ENCODE peak calls at places on chromosomes 5 and 9, in four cellular contexts. B is stomach, Q is GM23338, W is aorta. N is an unnamed sample. For H3K36me3, the result is how much of the 10 kb centered on the place peaks cover.

GRCh38 chr9:93295456-93296076 is 111.6 kb downstream of the WNK2 start:
- DNase-seq in B (no peak), W (no peak), Q (no peak), N (no peak)

GRCh38 chr5:82517544-82517943 is 239.4 kb upstream of the RPS23 start:
- DNase-seq in Q (no peak), B (no peak), W (no peak), N (no peak)

GRCh38 chr5:170305646-170306025 is 8.1 kb upstream of the LCP2 start:
- DNase-seq in W (no peak), B (no peak), Q (no peak), N (no peak)

GRCh38 chr5:88190106-88190834 is 78.4 kb downstream of the TMEM161B start:
- DNase-seq in Q (peak), W (no peak), B (no peak), N (no peak)

GRCh38 chr5:142888469-142889085 is 118.4 kb downstream of the ARHGAP26 start:
- DNase-seq in B (no peak), W (no peak), Q (peak), N (peak)

GRCh38 chr9:35734096-35734495 is 1.6 kb downstream of the CREB3 start:
- DNase-seq in B (no peak), Q (no peak), W (no peak), N (no peak)

GRCh38 chr5:455806-456205 is 12.8 kb downstream of the EXOC3 start:
- DNase-seq in W (no peak), B (no peak), Q (no peak), N (no peak)

GRCh38 chr5:163894645-163895044 is 389.2 kb downstream of the MAT2B start:
- DNase-seq in B (no peak), Q (no peak), W (no peak), N (no peak)

GRCh38 chr5:134446938-134447337 is 35.3 kb upstream of the CDKN2AIPNL start:
- DNase-seq in B (no peak), Q (peak), W (no peak), N (no peak)

GRCh38 chr5:150545246-150545645 is 37.3 kb downstream of the NDST1 start:
- DNase-seq in Q (no peak), W (no peak), B (no peak), N (no peak)

GRCh38 chr9:94772654-94773303 is 46.3 kb downstream of the AOPEP start:
- DNase-seq in B (no peak), W (peak), Q (no peak), N (peak)

GRCh38 chr9:82764270-82764669 is 298.7 kb downstream of the RASEF start:
- DNase-seq in B (no peak), Q (no peak), W (no peak), N (no peak)

GRCh38 chr9:130039504-130040147 is 3.4 kb downstream of the FNBP1 start:
- DNase-seq in B (no peak), W (no peak), Q (peak), N (peak)

GRCh38 chr5:27312291-27312690 is 273.9 kb upstream of the CDH9 start:
- DNase-seq in W (no peak), B (no peak), Q (peak), N (peak)

GRCh38 chr5:161851691-161852299 is 3.9 kb downstream of the GABRA1 start:
- DNase-seq in Q (peak), W (no peak), B (no peak), N (peak)

GRCh38 chr5:116847960-116848359 is 273.3 kb upstream of the SEMA6A start:
- DNase-seq in B (no peak), Q (no peak), W (no peak), N (no peak)

GRCh38 chr9:105444130-105444529 is 3.7 kb upstream of the FSD1L start:
- DNase-seq in B (no peak), Q (no peak), W (no peak), N (no peak)

GRCh38 chr9:87107072-87107471 is 159.8 kb upstream of the GAS1 start:
- DNase-seq in B (no peak), Q (peak), W (no peak), N (peak)

GRCh38 chr5:66987126-66987525 is 209.5 kb downstream of the CD180 start:
- DNase-seq in Q (no peak), B (no peak), W (no peak), N (no peak)

GRCh38 chr5:174371600-174372094 is 326.1 kb downstream of the NSG2 start:
- DNase-seq in B (no peak), Q (no peak), W (no peak), N (no peak)

GRCh38 chr5:79512692-79513518 is 1.0 kb downstream of the HOMER1 start:
- DNase-seq in B (no peak), Q (peak), W (no peak), N (peak)

GRCh38 chr5:172064766-172065165 is 58.3 kb upstream of the FBXW11 start:
- DNase-seq in W (no peak), B (no peak), Q (no peak), N (no peak)

GRCh38 chr9:132005896-132006295 is 73.8 kb downstream of the MED27 start:
- DNase-seq in B (no peak), Q (no peak), W (no peak), N (no peak)

GRCh38 chr5:1208743-1209551 is 7.6 kb downstream of the SLC6A19 start:
- DNase-seq in B (peak), W (peak), Q (no peak), N (peak)

GRCh38 chr5:179297486-179298180 is 47.6 kb downstream of the ADAMTS2 start:
- DNase-seq in Q (no peak), W (peak), B (no peak), N (no peak)

GRCh38 chr5:150523472-150524350 is 15.8 kb downstream of the NDST1 start:
- DNase-seq in W (no peak), B (peak), Q (peak), N (peak)

DNA sequence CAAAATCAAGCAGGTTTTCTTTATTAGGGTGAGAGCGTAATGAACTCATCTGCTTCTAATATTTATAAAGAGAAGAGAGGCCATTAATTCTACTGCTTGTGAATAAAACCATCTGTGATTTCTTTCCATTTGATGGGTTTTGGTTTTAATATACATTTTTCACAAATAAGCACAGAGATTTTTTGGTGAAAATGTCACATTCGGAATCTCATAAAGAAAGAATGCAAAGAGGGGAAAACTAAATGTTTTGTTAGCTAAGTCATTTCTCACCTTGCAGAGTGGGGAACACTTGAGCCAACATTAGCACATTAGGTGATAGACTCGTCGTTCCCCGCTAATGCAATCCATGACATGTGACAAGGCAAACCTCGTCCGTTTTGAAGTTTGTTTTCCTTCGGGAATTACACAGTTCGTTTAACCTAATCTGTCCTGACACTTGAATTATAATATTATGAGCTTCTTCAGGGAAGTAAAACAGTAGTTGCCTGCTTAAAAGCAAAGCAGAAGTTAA is 95.9 kb upstream of the LMX1B start:
- DNase-seq in W (no peak), B (no peak), Q (no peak), N (no peak)
- H3K4me3 ChIP-seq in W (no peak), B (peak), Q (peak), N (no peak)

GRCh38 chr5:178212241-178213002 is 8.1 kb downstream of the HNRNPAB start:
- DNase-seq in Q (no peak), W (peak), B (no peak), N (peak)
- H3K36me3 ChIP-seq in Q (half or more), W (under half), B (half or more), N (half or more)

GRCh38 chr9:136328011-136328621 is 777 bp downstream of the GPSM1 start:
- DNase-seq in Q (no peak), B (peak), W (no peak), N (peak)
- H3K4me3 ChIP-seq in Q (peak), B (peak), W (peak), N (peak)

GRCh38 chr5:56873056-56873455 is 36.3 kb upstream of the SETD9 start:
- DNase-seq in W (no peak), B (no peak), Q (no peak), N (no peak)
- H3K36me3 ChIP-seq in W (under half), B (under half), Q (under half), N (under half)

N was measured in H7.